ENCODE peak calls at places on chromosomes 3 and 15, in ten cellular contexts. T, D, O, S, H, W, R, V, M and E are unnamed samples.

GRCh38 chr3:111862415-111862814 is 3.4 kb downstream of the PHLDB2 start:
- DNase-seq in O (no peak), R (no peak), V (no peak), H (no peak), S (no peak), D (no peak), T (no peak), M (no peak), W (no peak), E (no peak)

GRCh38 chr15:34582461-34583357 is 742 bp downstream of the GOLGA8B start:
- DNase-seq in O (peak), R (peak), M (no peak), V (no peak), T (peak), W (peak), H (peak), S (peak), D (no peak), E (no peak)

GRCh38 chr3:7721869-7722268 is 779.8 kb upstream of the LMCD1 start:
- DNase-seq in T (no peak), W (no peak), S (no peak), R (no peak), D (no peak), V (no peak), H (no peak), M (no peak), O (no peak), E (no peak)

GRCh38 chr15:69996842-69997478 is 100.8 kb downstream of the TLE3 start:
- DNase-seq in T (no peak), O (no peak), S (no peak), H (no peak), W (no peak), D (no peak), R (no peak), M (no peak), V (no peak), E (peak)

GRCh38 chr15:77402740-77403379 is 17.0 kb downstream of the PEAK1 start:
- DNase-seq in D (no peak), M (no peak), T (no peak), H (no peak), R (no peak), W (peak), S (no peak), V (no peak), O (peak), E (no peak)

GRCh38 chr3:194220776-194221735 is 85.1 kb downstream of the HES1 start:
- DNase-seq in H (no peak), V (peak), W (no peak), R (no peak), T (peak), S (no peak), D (no peak), M (no peak), O (peak), E (no peak)

GRCh38 chr3:23431759-23432158 is 228.6 kb downstream of the UBE2E2 start:
- DNase-seq in D (no peak), R (no peak), V (no peak), M (no peak), T (no peak), W (peak), H (no peak), S (no peak), O (peak), E (no peak)

GRCh38 chr3:54891540-54891897 is 36.3 kb downstream of the LRTM1 start:
- DNase-seq in H (no peak), M (peak), O (peak), S (peak), T (peak), V (peak), W (peak), D (no peak), R (no peak), E (peak)

GRCh38 chr15:40046721-40047412 is 7.9 kb upstream of the SRP14 start:
- DNase-seq in V (no peak), H (no peak), W (peak), R (no peak), D (no peak), S (no peak), O (peak), T (peak), M (no peak), E (peak)

GRCh38 chr3:30577788-30578187 is 28.6 kb upstream of the TGFBR2 start:
- DNase-seq in S (no peak), T (no peak), H (no peak), M (no peak), W (no peak), V (no peak), O (no peak), D (no peak), R (no peak), E (no peak)

GRCh38 chr3:16455946-16456345 is 57.6 kb downstream of the RFTN1 start:
- DNase-seq in W (no peak), D (no peak), H (no peak), M (no peak), S (no peak), R (no peak), V (no peak), T (no peak), O (no peak), E (no peak)

GRCh38 chr3:126456211-126456610 is 19.5 kb downstream of the ZXDC start:
- DNase-seq in R (no peak), T (no peak), H (no peak), S (no peak), V (no peak), O (no peak), M (no peak), D (no peak), W (no peak), E (no peak)

GRCh38 chr15:74040115-74040850 is 42.1 kb downstream of the GOLGA6A start:
- DNase-seq in R (no peak), S (no peak), V (no peak), W (peak), D (no peak), M (no peak), T (no peak), H (no peak), O (peak), E (no peak)

GRCh38 chr3:8253201-8253600 is 248.4 kb upstream of the LMCD1 start:
- DNase-seq in W (no peak), S (no peak), T (no peak), M (no peak), D (no peak), O (no peak), V (no peak), H (no peak), R (no peak), E (no peak)

GRCh38 chr3:77935418-77935817 is 895.5 kb downstream of the ROBO2 start:
- DNase-seq in T (peak), O (no peak), S (no peak), M (no peak), D (no peak), V (no peak), R (no peak), H (no peak), W (no peak), E (peak)

GRCh38 chr3:37691213-37691830 is 170.4 kb upstream of the CTDSPL start:
- DNase-seq in H (no peak), D (no peak), O (no peak), R (no peak), T (no peak), S (no peak), V (no peak), W (no peak), M (no peak), E (no peak)

GRCh38 chr3:55518451-55518850 is 31.3 kb upstream of the WNT5A start:
- DNase-seq in D (no peak), W (no peak), O (peak), S (no peak), M (no peak), H (no peak), T (peak), R (no peak), V (no peak), E (no peak)

GRCh38 chr3:13047296-13048165 is 25.7 kb downstream of the IQSEC1 start:
- DNase-seq in V (no peak), M (no peak), H (no peak), W (no peak), O (no peak), R (no peak), D (no peak), T (no peak), S (no peak), E (no peak)

GRCh38 chr3:52890735-52891134 is 6.6 kb downstream of the STIMATE start:
- DNase-seq in W (no peak), T (peak), H (no peak), V (no peak), M (no peak), S (no peak), R (no peak), O (peak), D (peak), E (no peak)

GRCh38 chr15:63052961-63053698 is 10.6 kb downstream of the TPM1 start:
- DNase-seq in W (peak), T (no peak), D (no peak), M (no peak), R (no peak), V (no peak), O (peak), H (no peak), S (no peak), E (no peak)

GRCh38 chr3:172319653-172320052 is 128.6 kb downstream of the GHSR start:
- DNase-seq in R (no peak), T (no peak), D (no peak), W (peak), M (no peak), S (no peak), O (no peak), V (no peak), H (no peak), E (no peak)

GRCh38 chr3:48088749-48089466 is 72.7 kb upstream of the MAP4 start:
- DNase-seq in R (peak), V (peak), O (peak), H (peak), W (peak), D (peak), M (peak), T (peak), S (peak), E (peak)

GRCh38 chr3:29619676-29620075 is 338.8 kb downstream of the RBMS3 start:
- DNase-seq in S (no peak), H (no peak), R (no peak), W (no peak), V (no peak), M (no peak), T (no peak), D (no peak), O (no peak), E (no peak)

GRCh38 chr15:32669870-32670623 is 28.5 kb downstream of the SCG5 start:
- DNase-seq in S (peak), O (peak), W (peak), H (no peak), V (no peak), D (no peak), R (no peak), M (no peak), T (no peak), E (no peak)

GRCh38 chr3:123072564-123072963 is 5.7 kb downstream of the PDIA5 start:
- DNase-seq in O (no peak), S (no peak), M (no peak), H (no peak), W (no peak), V (no peak), D (no peak), T (no peak), R (no peak), E (no peak)

GRCh38 chr3:10702961-10703740 is 112.9 kb upstream of the SLC6A11 start:
- DNase-seq in S (peak), D (no peak), W (no peak), R (no peak), H (peak), T (peak), O (peak), V (no peak), M (no peak), E (no peak)

GRCh38 chr3:64766463-64766862 is 78.7 kb upstream of the ADAMTS9 start:
- DNase-seq in D (no peak), O (no peak), V (no peak), W (no peak), R (no peak), T (no peak), H (no peak), M (no peak), S (no peak), E (no peak)

GRCh38 chr15:55683366-55683765 is 59.6 kb downstream of the PRTG start:
- DNase-seq in S (no peak), V (no peak), D (no peak), M (no peak), W (peak), O (peak), T (no peak), R (no peak), H (no peak), E (no peak)

GRCh38 chr3:192901435-192901834 is 16.2 kb downstream of the MB21D2 start:
- DNase-seq in M (peak), D (no peak), S (no peak), V (no peak), T (peak), W (peak), H (no peak), O (peak), R (no peak), E (peak)

GRCh38 chr3:53816430-53816829 is 29.8 kb downstream of the CHDH start:
- DNase-seq in O (no peak), T (no peak), W (no peak), D (no peak), V (no peak), M (no peak), S (no peak), H (no peak), R (no peak), E (no peak)

GRCh38 chr15:65937476-65937875 is 68.2 kb downstream of the RAB11A start:
- DNase-seq in W (no peak), S (no peak), D (no peak), H (no peak), V (no peak), T (no peak), O (peak), R (no peak), M (no peak), E (no peak)

GRCh38 chr15:36590838-36591237 is 11.4 kb downstream of the CDIN1 start:
- DNase-seq in M (no peak), O (peak), D (no peak), S (no peak), H (no peak), V (no peak), R (no peak), W (peak), T (no peak), E (peak)

GRCh38 chr15:33154366-33155166 is 39.9 kb downstream of the FMN1 start:
- DNase-seq in O (peak), H (no peak), T (no peak), D (no peak), R (no peak), W (no peak), M (peak), S (no peak), V (no peak), E (peak)

GRCh38 chr15:57060799-57061198 is 142.4 kb downstream of the TCF12 start:
- DNase-seq in D (no peak), W (peak), T (peak), R (no peak), S (no peak), M (no peak), H (no peak), V (peak), O (peak), E (peak)